ENCODE peak calls at places on chromosomes 4 and X, in six cellular contexts. T, O, V, D, W and H are unnamed samples.

GRCh38 chr4:87521757-87522374 is 7.3 kb downstream of the SPARCL1 start:
- DNase-seq in D (peak), W (no peak), T (peak), V (no peak), O (no peak), H (peak)

GRCh38 chrX:9456250-9457074 is 8.4 kb upstream of the TBL1X start:
- DNase-seq in V (no peak), T (no peak), D (no peak), W (no peak), O (no peak), H (no peak)

GRCh38 chrX:18888281-18888680 is 95.6 kb downstream of the PHKA2 start:
- DNase-seq in T (no peak), O (no peak), V (no peak), D (no peak), W (no peak), H (no peak)

GRCh38 chrX:38095971-38096529 is 89.7 kb downstream of the SYTL5 start:
- DNase-seq in D (no peak), O (no peak), V (no peak), T (no peak), W (no peak), H (no peak)

GRCh38 chr4:121950680-121951569 is 935 bp downstream of the TRPC3 start:
- DNase-seq in O (peak), T (peak), D (no peak), W (peak), V (peak), H (peak)

GRCh38 chr4:168615294-168615693 is 118.4 kb downstream of the PALLD start:
- DNase-seq in V (no peak), D (no peak), O (no peak), T (no peak), W (no peak), H (no peak)

GRCh38 chr4:108774809-108775530 is 12.1 kb upstream of the ETNPPL start:
- DNase-seq in T (no peak), W (peak), V (peak), D (peak), O (no peak), H (no peak)

GRCh38 chr4:128039568-128039967 is 21.5 kb upstream of the LARP1B start:
- DNase-seq in T (no peak), D (no peak), W (no peak), O (no peak), V (no peak), H (no peak)

GRCh38 chrX:56764153-56764974 is 35.3 kb downstream of the NBDY start:
- DNase-seq in T (peak), W (peak), V (peak), O (peak), D (peak), H (peak)

GRCh38 chrX:140141444-140142029 is 176.2 kb upstream of the CXorf66 start:
- DNase-seq in O (peak), W (no peak), T (peak), D (peak), V (no peak), H (peak)

GRCh38 chrX:123731258-123731986 is 1.4 kb downstream of the THOC2 start:
- DNase-seq in W (no peak), O (no peak), D (no peak), T (peak), V (no peak), H (peak)

GRCh38 chrX:153928846-153929245 is 2.8 kb upstream of the ARHGAP4 start:
- DNase-seq in O (no peak), D (no peak), T (no peak), W (no peak), V (no peak), H (no peak)

GRCh38 chr4:107760281-107760947 is 40.4 kb upstream of the PAPSS1 start:
- DNase-seq in O (peak), T (peak), W (no peak), D (no peak), V (peak), H (no peak)
- TF ChIP-seq CTCF in O (peak), T (peak), W (no peak), D (peak), V (peak), H (no peak)

GRCh38 chrX:87798039-87798438 is 280.4 kb downstream of the KLHL4 start:
- DNase-seq in V (no peak), D (no peak), W (no peak), O (no peak), T (no peak), H (no peak)
- TF ChIP-seq CTCF in V (no peak), D (no peak), W (no peak), O (no peak), T (no peak), H (no peak)

GRCh38 chr4:152935138-152935537 is 985 bp upstream of the FHDC1 start:
- DNase-seq in T (peak), O (no peak), D (no peak), V (no peak), W (no peak), H (peak)
- TF ChIP-seq CTCF in T (no peak), O (no peak), D (no peak), V (no peak), W (no peak), H (no peak)

GRCh38 chrX:52138830-52139544 is 45.7 kb upstream of the MAGED4 start:
- DNase-seq in V (no peak), W (no peak), T (no peak), D (no peak), O (no peak), H (no peak)

GRCh38 chrX:52139545-52139895 is 45.2 kb upstream of the MAGED4 start:
- DNase-seq in W (no peak), O (no peak), T (no peak), V (no peak), D (no peak), H (no peak)

GRCh38 chrX:52140020-52140419 is 44.7 kb upstream of the MAGED4 start:
- DNase-seq in W (no peak), D (no peak), V (no peak), O (no peak), T (no peak), H (no peak)
- TF ChIP-seq CTCF in W (no peak), D (no peak), V (no peak), O (no peak), T (no peak), H (no peak)

GRCh38 chr4:25925486-25926201 is 11.6 kb downstream of the SMIM20 start:
- DNase-seq in V (no peak), T (peak), D (no peak), O (peak), W (peak), H (peak)
- TF ChIP-seq CTCF in V (peak), T (peak), D (peak), O (peak), W (peak), H (peak)

GRCh38 chr4:11949355-11949754 is 520.7 kb upstream of the HS3ST1 start:
- DNase-seq in T (peak), V (no peak), D (no peak), O (no peak), W (no peak), H (no peak)

DNA sequence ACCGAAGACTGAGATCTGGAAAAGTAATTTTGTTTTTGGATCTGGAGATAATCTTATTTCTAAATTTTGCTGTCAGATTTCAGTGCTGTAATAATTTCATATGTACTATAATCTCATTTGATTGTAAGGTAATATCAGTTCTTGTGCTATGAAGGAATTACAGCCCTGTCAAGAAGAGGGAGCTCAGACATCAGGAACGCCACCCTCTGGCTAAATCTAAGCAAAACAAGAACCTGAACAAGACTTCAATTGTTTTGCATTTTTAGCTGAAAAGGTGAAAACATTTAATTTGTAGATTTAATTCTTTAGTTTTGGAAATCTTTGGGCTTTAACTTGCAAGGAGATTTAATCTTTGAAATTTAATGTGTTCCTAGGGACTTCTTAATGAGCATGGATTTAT is 525.4 kb upstream of the HS3ST1 start:
- DNase-seq in O (no peak), T (peak), D (peak), W (no peak), V (no peak), H (no peak)
- TF ChIP-seq CTCF in O (peak), T (peak), D (peak), W (peak), V (peak), H (peak)